ENCODE peak calls at places on chromosomes 3 and 15, in six cellular contexts. B is psoas muscle; I is HFF-Myc; L is left cardiac atrium; U is AG09309; N is activated CD4-positive, alpha-beta T cell treated with anti-CD3 and anti-CD28 coated beads, Interleukin-2, amount 10 ng/mL, durations not matched to agents 7 days and 5 days. P is an unnamed sample.

GRCh38 chr3:5274116-5274515 is 86.6 kb downstream of the EDEM1 start:
- DNase-seq in B (no peak), L (no peak), U (no peak), N (no peak), I (no peak), P (no peak)

GRCh38 chr3:42191443-42191747 is 74.6 kb downstream of the CCK start:
- DNase-seq in B (no peak), U (no peak), N (no peak), L (no peak), I (no peak), P (no peak)

GRCh38 chr3:13249630-13250395 is 170.3 kb downstream of the NUP210 start:
- DNase-seq in N (no peak), U (no peak), I (no peak), L (no peak), B (no peak), P (no peak)

GRCh38 chr3:8784676-8785435 is 15.4 kb upstream of the OXTR start:
- DNase-seq in N (no peak), I (no peak), B (no peak), L (no peak), U (no peak), P (no peak)

GRCh38 chr15:70120109-70120508 is 22.4 kb upstream of the TLE3 start:
- DNase-seq in B (no peak), N (no peak), I (no peak), L (no peak), U (no peak), P (no peak)

GRCh38 chr15:51270706-51271105 is 67.7 kb downstream of the CYP19A1 start:
- DNase-seq in L (no peak), N (no peak), U (no peak), I (no peak), B (no peak), P (no peak)

GRCh38 chr3:188320757-188321156 is 166.8 kb downstream of the LPP start:
- DNase-seq in L (no peak), I (no peak), B (no peak), U (peak; percentile 59), N (no peak), P (no peak)

GRCh38 chr3:186888569-186888968 is 41.8 kb upstream of the ST6GAL1 start:
- DNase-seq in L (no peak), B (no peak), N (no peak), I (peak; percentile 6), U (no peak), P (no peak)

GRCh38 chr15:70121656-70122297 is 24.1 kb upstream of the TLE3 start:
- DNase-seq in N (no peak), I (peak; percentile 45), L (peak; percentile 69), U (peak; percentile 51), B (peak; percentile 85), P (no peak)

GRCh38 chr3:127170794-127171193 is 22.1 kb upstream of the PRR23E start:
- DNase-seq in N (no peak), B (no peak), I (peak; percentile 61), U (peak; percentile 38), L (no peak), P (peak; percentile 92)

P was measured in cerebellum.